ENCODE peak calls at places on chromosome 12, in four cellular contexts. N is right cardiac atrium, S is HS-5, Q is cardiac septum. W is an unnamed sample.

GRCh38 chr12:106978035-106978800 is 8.7 kb downstream of the MTERF2 start:
- DNase-seq in N (peak; percentile 73), S (no peak), Q (no peak), W (peak; percentile 63)

GRCh38 chr12:62260733-62261683 is 804 bp downstream of the USP15 start:
- DNase-seq in N (no peak), S (no peak), Q (peak; percentile 84), W (peak; percentile 47)

GRCh38 chr12:85191-85666 is 18.7 kb downstream of the IQSEC3 start:
- DNase-seq in N (no peak), S (no peak), Q (peak; percentile 27), W (no peak)

GRCh38 chr12:29425722-29426121 is 44.8 kb upstream of the ERGIC2 start:
- DNase-seq in N (no peak), S (no peak), Q (no peak), W (peak; percentile 30)

GRCh38 chr12:82650627-82651337 is 35.9 kb upstream of the TMTC2 start:
- DNase-seq in N (peak; percentile 69), S (peak; percentile 49), Q (no peak), W (peak; percentile 39)

GRCh38 chr12:29719381-29719780 is 64.4 kb downstream of the TMTC1 start:
- DNase-seq in N (no peak), S (no peak), Q (no peak), W (no peak)

GRCh38 chr12:80272516-80272915 is 171.5 kb upstream of the PTPRQ start:
- DNase-seq in N (no peak), S (no peak), Q (no peak), W (no peak)

GRCh38 chr12:175250-175649 is 38.7 kb downstream of the SLC6A12 start:
- DNase-seq in N (peak; percentile 42), S (no peak), Q (no peak), W (no peak)

GRCh38 chr12:49552014-49552413 is 13.2 kb downstream of the KCNH3 start:
- DNase-seq in N (no peak), S (no peak), Q (peak; percentile 77), W (peak; percentile 22)

GRCh38 chr12:120292661-120293531 is at the start of gene RNU4-1:
- DNase-seq in N (peak; percentile 60), S (peak; percentile 88), Q (no peak), W (peak; percentile 96)

GRCh38 chr12:53575502-53576264 is 50.5 kb downstream of the ATF7 start:
- DNase-seq in N (no peak), S (peak; percentile 78), Q (no peak), W (peak; percentile 83)

GRCh38 chr12:46351861-46352595 is 20.5 kb downstream of the SLC38A2 start:
- DNase-seq in N (no peak), S (no peak), Q (no peak), W (no peak)

GRCh38 chr12:75781532-75782046 is 250.0 kb downstream of the PHLDA1 start:
- DNase-seq in N (no peak), S (peak; percentile 90), Q (no peak), W (peak; percentile 96)

GRCh38 chr12:49672351-49673181 is 34.6 kb downstream of the FMNL3 start:
- DNase-seq in N (no peak), S (no peak), Q (peak; percentile 75), W (no peak)

GRCh38 chr12:26954027-26954426 is 15.8 kb downstream of the FGFR1OP2 start:
- DNase-seq in N (no peak), S (no peak), Q (no peak), W (no peak)

GRCh38 chr12:97536353-97536752 is 73.7 kb downstream of the RMST start:
- DNase-seq in N (no peak), S (no peak), Q (no peak), W (no peak)

GRCh38 chr12:22287776-22288621 is 46.5 kb downstream of the ST8SIA1 start:
- DNase-seq in N (no peak), S (peak; percentile 31), Q (no peak), W (peak; percentile 61)

GRCh38 chr12:65720739-65721138 is 103.5 kb upstream of the HMGA2 start:
- DNase-seq in N (no peak), S (no peak), Q (no peak), W (no peak)

GRCh38 chr12:115227137-115227615 is 543.2 kb upstream of the TBX3 start:
- DNase-seq in N (peak; percentile 32), S (peak; percentile 93), Q (no peak), W (peak; percentile 67)

GRCh38 chr12:88914967-88915366 is 334.7 kb upstream of the KITLG start:
- DNase-seq in N (no peak), S (no peak), Q (no peak), W (no peak)

W was measured in fibroblast of pulmonary artery.